ENCODE peak calls at places on chromosomes 3 and 15, in nine cellular contexts. M is substantia nigra; L is stimulated activated CD8-positive, alpha-beta memory T cell treated with anti-CD3 and anti-CD28 coated beads, Interleukin-7, amount 100 ng/mL, for 24 hours; N is NCI-H774; E is HFFc6; B is GM12865; P is colonic mucosa; Q is activated CD4-positive, alpha-beta T cell treated with anti-CD3 and anti-CD28 coated beads, Interleukin-2, amount 50 U/mL, for 1 hour; V is CD8-positive, alpha-beta memory T cell. T is an unnamed sample.

GRCh38 chr3:53709856-53710674 is 136.2 kb downstream of the CHDH start:
- DNase-seq in M (peak; percentile 23), N (peak; percentile 41), L (peak; percentile 30), E (peak; percentile 61), P (peak; percentile 62), B (peak; percentile 74), V (peak; percentile 20), Q (peak; percentile 50), T (peak; percentile 58)

GRCh38 chr3:134559591-134559990 is 73.7 kb downstream of the CEP63 start:
- DNase-seq in P (no peak), M (no peak), E (no peak), N (no peak), B (no peak), Q (no peak), V (no peak), L (no peak), T (no peak)

GRCh38 chr15:77627581-77627980 is 5.1 kb downstream of the LINGO1 start:
- DNase-seq in N (no peak), L (no peak), P (no peak), E (no peak), B (no peak), V (no peak), Q (no peak), M (no peak), T (no peak)

GRCh38 chr15:77504310-77504709 is 83.6 kb downstream of the HMG20A start:
- DNase-seq in L (no peak), M (no peak), V (no peak), P (peak; percentile 60), E (no peak), N (peak; percentile 70), B (no peak), Q (no peak), T (no peak)

GRCh38 chr3:101638262-101638745 is 38.6 kb downstream of the ZBTB11 start:
- DNase-seq in M (no peak), Q (no peak), V (no peak), L (no peak), B (peak; percentile 8), N (no peak), P (no peak), E (no peak), T (no peak)

GRCh38 chr15:44102675-44103254 is 92.3 kb downstream of the FRMD5 start:
- DNase-seq in B (no peak), V (no peak), P (no peak), L (no peak), M (peak; percentile 29), E (peak; percentile 97), Q (no peak), N (peak; percentile 13), T (no peak)

GRCh38 chr3:111811811-111812210 is 47.3 kb upstream of the PHLDB2 start:
- DNase-seq in Q (no peak), V (no peak), L (no peak), B (no peak), N (no peak), E (no peak), M (no peak), P (no peak), T (no peak)

GRCh38 chr3:95343228-95343627 is 1280.4 kb downstream of the NSUN3 start:
- DNase-seq in L (no peak), E (no peak), Q (no peak), M (no peak), V (no peak), P (peak; percentile 65), N (no peak), B (no peak), T (no peak)

GRCh38 chr3:196639517-196640500 is at the start of gene NRROS:
- DNase-seq in V (peak; percentile 40), L (no peak), M (no peak), P (peak; percentile 66), N (peak; percentile 63), E (no peak), B (peak; percentile 92), Q (peak; percentile 51), T (peak; percentile 94)

GRCh38 chr3:47414666-47415587 is 34.1 kb downstream of the PTPN23 start:
- DNase-seq in P (no peak), Q (no peak), B (no peak), M (peak; percentile 10), N (no peak), L (no peak), E (no peak), V (no peak), T (no peak)

GRCh38 chr3:63892773-63893352 is 19.3 kb downstream of the SCAANT1 start:
- DNase-seq in B (no peak), P (no peak), Q (no peak), L (no peak), V (no peak), N (no peak), M (no peak), E (no peak), T (no peak)

T was measured in AML-193.